ENCODE peak calls at places on chromosomes 7 and 10, in four cellular contexts. One of them, this sample, is unnamed.

GRCh38 chr10:97320480-97321031 is 1.5 kb downstream of the FRAT1 start:
- DNase-seq in IMR-90: no peak
- DNase-seq in H9: peak
- DNase-seq in mesendoderm: no peak
- DNase-seq in this sample: no peak

GRCh38 chr7:157805716-157806115 is 468.9 kb downstream of the DNAJB6 start:
- DNase-seq in IMR-90: no peak
- DNase-seq in mesendoderm: no peak
- DNase-seq in H9: no peak
- DNase-seq in this sample: no peak

GRCh38 chr10:48234807-48235206 is 39.7 kb downstream of the FRMPD2 start:
- DNase-seq in H9: peak
- DNase-seq in mesendoderm: no peak
- DNase-seq in IMR-90: no peak
- DNase-seq in this sample: no peak

GRCh38 chr10:25933653-25934608 is at the start of gene MYO3A:
- DNase-seq in H9: peak
- DNase-seq in IMR-90: no peak
- DNase-seq in mesendoderm: peak
- DNase-seq in this sample: no peak

GRCh38 chr7:26156454-26157365 is 4.7 kb downstream of the NFE2L3 start:
- DNase-seq in IMR-90: peak
- DNase-seq in H9: no peak
- DNase-seq in mesendoderm: peak
- DNase-seq in this sample: peak

GRCh38 chr7:50662059-50662689 is 97.0 kb upstream of the DDC start:
- DNase-seq in mesendoderm: no peak
- DNase-seq in H9: no peak
- DNase-seq in IMR-90: no peak
- DNase-seq in this sample: no peak

GRCh38 chr10:132960651-132961419 is 18.5 kb upstream of the CFAP46 start:
- DNase-seq in H9: peak
- DNase-seq in mesendoderm: no peak
- DNase-seq in IMR-90: no peak
- DNase-seq in this sample: no peak

GRCh38 chr10:683448-684071 is 5.9 kb downstream of the DIP2C start:
- DNase-seq in mesendoderm: no peak
- DNase-seq in H9: no peak
- DNase-seq in IMR-90: peak
- DNase-seq in this sample: peak

GRCh38 chr7:15507235-15507634 is 54.6 kb downstream of the AGMO start:
- DNase-seq in mesendoderm: no peak
- DNase-seq in IMR-90: no peak
- DNase-seq in H9: no peak
- DNase-seq in this sample: no peak

GRCh38 chr10:124523886-124524285 is 62.3 kb downstream of the LHPP start:
- DNase-seq in mesendoderm: no peak
- DNase-seq in H9: no peak
- DNase-seq in IMR-90: no peak
- DNase-seq in this sample: no peak

GRCh38 chr7:85851571-85852193 is 664.8 kb upstream of the SEMA3D start:
- DNase-seq in H9: no peak
- DNase-seq in IMR-90: peak
- DNase-seq in mesendoderm: peak
- DNase-seq in this sample: peak

GRCh38 chr10:36638461-36638860 is 486.9 kb upstream of the ANKRD30A start:
- DNase-seq in IMR-90: peak
- DNase-seq in mesendoderm: no peak
- DNase-seq in H9: no peak
- DNase-seq in this sample: no peak

GRCh38 chr7:44264221-44264956 is 61.0 kb downstream of the CAMK2B start:
- DNase-seq in H9: peak
- DNase-seq in mesendoderm: peak
- DNase-seq in IMR-90: no peak
- DNase-seq in this sample: no peak

GRCh38 chr10:31083765-31084184 is 52.1 kb upstream of the ZNF438 start:
- DNase-seq in mesendoderm: peak
- DNase-seq in IMR-90: peak
- DNase-seq in H9: peak
- DNase-seq in this sample: peak

GRCh38 chr7:44103941-44104879 is at the start of gene AEBP1:
- DNase-seq in IMR-90: no peak
- DNase-seq in mesendoderm: peak
- DNase-seq in H9: peak
- DNase-seq in this sample: peak

GRCh38 chr7:121000091-121000983 is 11.8 kb downstream of the CPED1 start:
- DNase-seq in IMR-90: peak
- DNase-seq in H9: no peak
- DNase-seq in mesendoderm: no peak
- DNase-seq in this sample: peak

GRCh38 chr10:67923551-67923950 is 39.1 kb downstream of the SIRT1 start:
- DNase-seq in H9: no peak
- DNase-seq in IMR-90: no peak
- DNase-seq in mesendoderm: no peak
- DNase-seq in this sample: no peak

GRCh38 chr10:78386495-78386894 is 352.8 kb downstream of the RPS24 start:
- DNase-seq in mesendoderm: no peak
- DNase-seq in IMR-90: no peak
- DNase-seq in H9: no peak
- DNase-seq in this sample: no peak

DNA sequence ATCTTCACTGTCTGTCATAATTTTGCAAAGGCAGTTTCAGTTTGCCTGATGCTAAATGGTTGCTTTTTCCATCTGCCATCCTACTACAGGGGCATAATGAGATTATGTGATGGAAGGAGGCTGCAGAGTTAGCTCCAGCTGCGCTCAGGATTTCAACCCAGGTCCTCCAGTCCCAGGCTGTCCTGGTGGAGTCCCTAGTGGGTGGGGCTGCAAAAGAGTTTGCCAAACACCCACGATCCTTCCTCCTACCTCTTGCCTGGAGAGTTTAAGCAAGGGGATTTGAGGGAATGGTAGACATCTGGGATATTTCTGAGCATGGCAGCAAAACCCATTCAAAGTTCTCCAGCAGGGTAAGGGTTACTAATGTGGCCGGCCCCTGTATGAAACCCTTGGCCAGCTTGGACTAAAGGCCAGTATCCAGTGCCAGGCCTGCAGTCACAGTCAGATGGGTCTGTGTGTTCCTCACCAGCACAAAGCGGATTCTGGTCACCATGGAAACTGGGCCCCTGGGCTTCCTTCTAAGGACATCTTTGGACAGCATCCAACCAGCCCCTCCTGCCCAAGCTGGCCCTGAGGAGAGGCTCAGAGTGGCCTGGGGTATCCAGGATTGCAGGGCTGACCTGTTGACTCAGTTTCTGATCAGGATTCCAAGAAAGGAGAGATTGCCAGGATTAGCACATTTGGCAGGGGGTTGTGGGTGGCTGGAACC is 42.7 kb upstream of the CHST3 start:
- DNase-seq in IMR-90: no peak
- DNase-seq in H9: no peak
- DNase-seq in mesendoderm: peak
- DNase-seq in this sample: peak
- H3K4me2 ChIP-seq in IMR-90: peak
- H3K4me2 ChIP-seq in H9: no peak
- H3K4me2 ChIP-seq in mesendoderm: no peak
- H3K4me2 ChIP-seq in this sample: no peak

DNA sequence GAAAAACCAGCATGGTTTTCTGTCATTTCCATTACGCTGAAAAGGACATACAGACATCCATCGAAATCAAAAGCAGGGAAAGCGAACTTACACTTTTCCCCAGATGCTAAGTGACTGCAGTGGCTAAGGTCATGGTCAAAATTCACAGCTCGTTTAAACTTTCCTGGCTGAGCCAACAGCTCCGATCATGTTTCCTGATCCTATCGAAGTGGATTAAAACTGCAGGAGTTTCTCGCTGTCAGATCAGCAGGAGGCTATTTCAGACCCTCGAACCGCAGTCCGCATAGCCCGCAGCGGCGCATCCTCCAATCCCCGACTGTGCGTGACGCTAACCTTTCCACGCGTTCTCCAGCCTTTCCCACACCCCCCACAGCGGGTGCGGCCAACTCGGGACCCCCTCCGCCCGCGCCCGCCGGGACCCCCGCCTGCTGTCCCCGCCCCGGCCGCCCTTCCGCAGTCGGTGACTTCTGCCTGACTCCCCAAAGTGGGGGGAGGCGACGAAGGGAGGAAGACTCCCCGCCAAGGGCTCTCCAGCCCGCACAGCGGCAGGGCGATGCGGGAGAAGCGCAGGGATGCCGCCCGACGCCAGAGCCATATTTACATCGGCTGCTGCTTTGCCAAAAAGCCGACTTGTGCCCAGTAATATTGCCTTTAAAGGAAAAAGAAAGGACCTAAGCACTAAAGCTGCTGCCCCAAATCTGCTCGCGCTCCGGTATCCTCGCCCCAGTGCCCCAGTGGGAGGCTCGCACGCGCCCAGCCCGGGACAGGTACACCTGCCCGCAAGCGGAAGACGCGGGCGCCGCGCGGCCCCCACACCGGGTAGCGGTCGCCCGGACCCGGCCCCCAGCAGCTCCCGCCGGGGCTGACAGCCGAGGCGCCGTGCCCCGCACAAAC is 1.2 kb downstream of the PIP4K2A start:
- DNase-seq in H9: peak
- DNase-seq in mesendoderm: peak
- DNase-seq in IMR-90: peak
- DNase-seq in this sample: peak
- H3K4ac ChIP-seq in H9: no peak
- H3K4ac ChIP-seq in mesendoderm: no peak
- H3K4ac ChIP-seq in IMR-90: peak
- H3K4ac ChIP-seq in this sample: no peak

DNA sequence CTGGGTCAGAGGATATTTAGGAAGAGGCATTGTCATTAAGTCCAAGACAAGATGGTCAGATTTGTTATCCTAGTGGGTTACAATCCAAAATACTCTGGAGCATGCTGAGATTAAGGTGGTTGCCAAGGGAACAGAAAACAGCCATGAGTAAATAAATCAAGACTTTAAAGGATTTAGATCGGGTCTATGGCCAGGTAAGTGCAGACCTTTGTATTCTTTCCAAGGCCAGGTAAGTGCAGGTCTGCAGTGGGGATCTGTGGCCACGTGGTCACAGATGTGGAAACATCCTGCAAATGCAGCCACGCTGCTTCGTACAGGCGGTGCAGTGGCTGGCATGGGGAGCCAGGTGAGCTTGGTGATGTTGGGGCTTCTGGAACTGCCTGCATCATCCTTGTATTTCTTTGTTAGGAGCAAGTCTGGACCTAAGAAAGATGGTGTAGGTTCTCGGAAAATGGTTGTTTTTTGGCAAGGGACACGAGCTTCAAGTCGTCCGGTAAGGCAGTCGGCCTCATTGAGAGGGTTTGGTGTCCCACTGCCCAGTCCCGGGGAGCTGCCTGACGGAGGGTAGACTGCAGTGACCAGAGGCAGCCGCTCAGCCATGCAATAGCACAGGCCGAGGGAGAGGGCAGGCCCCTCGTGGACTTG is 21.8 kb downstream of the ZNF775 start:
- DNase-seq in IMR-90: no peak
- DNase-seq in mesendoderm: peak
- DNase-seq in H9: peak
- DNase-seq in this sample: no peak
- H3K4me2 ChIP-seq in IMR-90: no peak
- H3K4me2 ChIP-seq in mesendoderm: no peak
- H3K4me2 ChIP-seq in H9: no peak
- H3K4me2 ChIP-seq in this sample: no peak

GRCh38 chr10:71255540-71255816 is 43.1 kb downstream of the UNC5B start:
- DNase-seq in mesendoderm: no peak
- DNase-seq in H9: no peak
- DNase-seq in IMR-90: no peak
- DNase-seq in this sample: no peak

GRCh38 chr10:71252195-71252594 is 39.8 kb downstream of the UNC5B start:
- DNase-seq in mesendoderm: no peak
- DNase-seq in IMR-90: no peak
- DNase-seq in H9: no peak
- DNase-seq in this sample: no peak

GRCh38 chr10:71254834-71255539 is 42.6 kb downstream of the UNC5B start:
- DNase-seq in H9: no peak
- DNase-seq in mesendoderm: no peak
- DNase-seq in IMR-90: no peak
- DNase-seq in this sample: no peak

GRCh38 chr10:71255817-71256660 is 43.7 kb downstream of the UNC5B start:
- DNase-seq in H9: no peak
- DNase-seq in IMR-90: peak
- DNase-seq in mesendoderm: no peak
- DNase-seq in this sample: peak

GRCh38 chr10:71253981-71254818 is 41.8 kb downstream of the UNC5B start:
- DNase-seq in mesendoderm: no peak
- DNase-seq in IMR-90: no peak
- DNase-seq in H9: no peak
- DNase-seq in this sample: no peak
- H3K4ac ChIP-seq in mesendoderm: no peak
- H3K4ac ChIP-seq in IMR-90: no peak
- H3K4ac ChIP-seq in H9: no peak
- H3K4ac ChIP-seq in this sample: no peak

GRCh38 chr7:27605283-27605682 is 57.4 kb downstream of the HIBADH start:
- DNase-seq in mesendoderm: peak
- DNase-seq in H9: no peak
- DNase-seq in IMR-90: no peak
- DNase-seq in this sample: no peak

GRCh38 chr7:27606270-27607209 is 56.1 kb downstream of the HIBADH start:
- DNase-seq in IMR-90: peak
- DNase-seq in mesendoderm: peak
- DNase-seq in H9: no peak
- DNase-seq in this sample: peak

GRCh38 chr7:27607210-27607606 is 55.5 kb downstream of the HIBADH start:
- DNase-seq in IMR-90: no peak
- DNase-seq in H9: no peak
- DNase-seq in mesendoderm: no peak
- DNase-seq in this sample: no peak

GRCh38 chr7:27603813-27604212 is 58.9 kb downstream of the HIBADH start:
- DNase-seq in mesendoderm: peak
- DNase-seq in H9: no peak
- DNase-seq in IMR-90: no peak
- DNase-seq in this sample: no peak

DNA sequence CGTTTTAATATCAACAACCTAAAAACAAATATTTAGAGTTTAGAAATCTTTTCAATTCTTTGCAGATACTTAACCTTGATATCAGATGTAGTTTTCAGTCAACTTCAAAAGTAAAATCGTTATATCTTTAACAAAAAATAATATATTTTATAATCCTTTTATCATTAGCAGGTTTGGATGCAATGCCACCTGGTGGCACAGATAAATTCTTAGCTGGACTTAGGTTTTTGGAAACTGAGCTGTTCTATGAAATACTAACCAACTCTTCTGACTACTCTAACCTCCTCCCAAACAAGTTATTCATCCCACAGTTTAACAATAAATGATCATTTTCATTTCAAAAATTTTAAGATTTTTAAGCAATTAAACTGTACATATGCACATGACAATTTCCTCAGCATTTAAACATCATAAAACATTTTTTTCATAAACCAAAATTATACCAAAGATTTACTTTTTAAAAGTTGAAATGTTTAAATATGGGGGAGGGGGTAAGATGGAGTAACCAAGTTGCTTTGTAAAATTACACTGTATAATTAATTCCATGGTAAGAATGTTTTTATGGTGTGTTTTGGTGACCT is 56.9 kb downstream of the HIBADH start:
- DNase-seq in mesendoderm: peak
- DNase-seq in IMR-90: peak
- DNase-seq in H9: no peak
- DNase-seq in this sample: peak
- H3K4me2 ChIP-seq in mesendoderm: no peak
- H3K4me2 ChIP-seq in IMR-90: peak
- H3K4me2 ChIP-seq in H9: no peak
- H3K4me2 ChIP-seq in this sample: peak

This sample was measured in mesenchymal stem cell.